ENCODE peak calls at places on chromosomes 12 and 14, in six cellular contexts. K is mucosa of descending colon, M is dorsolateral prefrontal cortex, A is fibroblast of pulmonary artery, D is tibial artery, S is thyroid gland. Z is an unnamed sample.
A peak's percentile ranks its signal among the peaks of the same experiment; 100 is the strongest.

GRCh38 chr14:100375273-100375962 is 52.3 kb downstream of the SLC25A47 start:
- DNase-seq in A (peak; percentile 97), M (peak; percentile 42), S (peak; percentile 64), K (peak; percentile 70), D (peak; percentile 78), Z (peak; percentile 86)

GRCh38 chr14:94292872-94293577 is at the start of gene SERPINA10:
- DNase-seq in A (no peak), D (no peak), S (no peak), M (no peak), K (no peak), Z (no peak)

GRCh38 chr14:52069617-52070431 is 965 bp upstream of the NID2 start:
- DNase-seq in K (no peak), M (no peak), A (peak; percentile 56), S (peak; percentile 42), D (no peak), Z (no peak)

GRCh38 chr14:95652171-95652570 is 34.1 kb upstream of the TCL1B start:
- DNase-seq in M (no peak), K (no peak), A (no peak), S (no peak), D (no peak), Z (no peak)

GRCh38 chr12:5914387-5915149 is 30.5 kb downstream of the ANO2 start:
- DNase-seq in K (no peak), S (no peak), M (no peak), A (no peak), D (no peak), Z (peak; percentile 11)

GRCh38 chr12:14322403-14322802 is 43.1 kb upstream of the ATF7IP start:
- DNase-seq in K (no peak), S (no peak), A (peak; percentile 16), D (no peak), M (no peak), Z (no peak)

GRCh38 chr12:68975811-68976210 is 42.8 kb upstream of the CPM start:
- DNase-seq in D (no peak), K (no peak), S (no peak), A (no peak), M (no peak), Z (no peak)

GRCh38 chr12:18275974-18276373 is 14.7 kb downstream of the PIK3C2G start:
- DNase-seq in M (no peak), S (no peak), A (no peak), K (no peak), D (no peak), Z (no peak)

GRCh38 chr12:3150308-3150670 is 73.1 kb downstream of the TSPAN9 start:
- DNase-seq in K (no peak), D (no peak), S (no peak), M (no peak), A (no peak), Z (no peak)

GRCh38 chr12:130351331-130351730 is 13.6 kb downstream of the PIWIL1 start:
- DNase-seq in A (no peak), D (no peak), M (no peak), K (no peak), S (no peak), Z (no peak)

GRCh38 chr14:98444077-98444476 is 827.9 kb downstream of the BCL11B start:
- DNase-seq in S (no peak), D (no peak), M (no peak), K (no peak), A (no peak), Z (no peak)

GRCh38 chr12:2191534-2192153 is 138.9 kb downstream of the CACNA1C start:
- DNase-seq in M (no peak), D (no peak), A (no peak), S (no peak), K (no peak), Z (no peak)

GRCh38 chr14:99468081-99468480 is 12.6 kb downstream of the SETD3 start:
- DNase-seq in S (no peak), D (no peak), M (no peak), K (peak; percentile 47), A (no peak), Z (no peak)

GRCh38 chr12:95516757-95517156 is 34.5 kb downstream of the USP44 start:
- DNase-seq in D (no peak), K (no peak), S (no peak), M (no peak), A (no peak), Z (no peak)

GRCh38 chr12:6341439-6342139 is at the start of gene TNFRSF1A:
- DNase-seq in S (peak; percentile 77), A (peak; percentile 92), K (peak; percentile 73), D (peak; percentile 85), M (no peak), Z (peak; percentile 78)

GRCh38 chr14:75515631-75515999 is 6.7 kb upstream of the BATF start:
- DNase-seq in S (no peak), A (no peak), K (no peak), M (no peak), D (no peak), Z (no peak)

GRCh38 chr12:108273217-108273616 is 65.9 kb downstream of the CMKLR1 start:
- DNase-seq in M (no peak), D (no peak), K (no peak), S (no peak), A (no peak), Z (no peak)

GRCh38 chr14:105137481-105138020 is 31.0 kb downstream of the JAG2 start:
- DNase-seq in M (no peak), K (no peak), D (peak; percentile 18), A (no peak), S (no peak), Z (no peak)

GRCh38 chr12:74906224-74906623 is 303.4 kb downstream of the KCNC2 start:
- DNase-seq in M (no peak), S (no peak), K (no peak), A (no peak), D (no peak), Z (no peak)
- TF ChIP-seq CTCF in M (no peak), S (no peak), K (no peak), A (no peak), D (no peak), Z (no peak)

GRCh38 chr14:54784060-54784459 is 118.6 kb downstream of the GCH1 start:
- DNase-seq in A (no peak), K (no peak), D (peak; percentile 30), M (no peak), S (no peak), Z (no peak)
- H3K4me3 ChIP-seq in A (no peak overlapping the region), K (no peak overlapping the region), D (no peak overlapping the region), M (no peak overlapping the region), S (no peak overlapping the region), Z (no peak overlapping the region)

GRCh38 chr14:31549817-31550216 is 11.4 kb upstream of the NUBPL start:
- DNase-seq in K (no peak), D (no peak), S (no peak), M (no peak), A (no peak), Z (no peak)

GRCh38 chr14:31541702-31542101 is 19.5 kb upstream of the NUBPL start:
- DNase-seq in M (no peak), S (no peak), D (no peak), K (no peak), A (no peak), Z (no peak)

GRCh38 chr14:31545328-31545727 is 15.9 kb upstream of the NUBPL start:
- DNase-seq in S (no peak), A (no peak), D (no peak), M (no peak), K (no peak), Z (no peak)

DNA sequence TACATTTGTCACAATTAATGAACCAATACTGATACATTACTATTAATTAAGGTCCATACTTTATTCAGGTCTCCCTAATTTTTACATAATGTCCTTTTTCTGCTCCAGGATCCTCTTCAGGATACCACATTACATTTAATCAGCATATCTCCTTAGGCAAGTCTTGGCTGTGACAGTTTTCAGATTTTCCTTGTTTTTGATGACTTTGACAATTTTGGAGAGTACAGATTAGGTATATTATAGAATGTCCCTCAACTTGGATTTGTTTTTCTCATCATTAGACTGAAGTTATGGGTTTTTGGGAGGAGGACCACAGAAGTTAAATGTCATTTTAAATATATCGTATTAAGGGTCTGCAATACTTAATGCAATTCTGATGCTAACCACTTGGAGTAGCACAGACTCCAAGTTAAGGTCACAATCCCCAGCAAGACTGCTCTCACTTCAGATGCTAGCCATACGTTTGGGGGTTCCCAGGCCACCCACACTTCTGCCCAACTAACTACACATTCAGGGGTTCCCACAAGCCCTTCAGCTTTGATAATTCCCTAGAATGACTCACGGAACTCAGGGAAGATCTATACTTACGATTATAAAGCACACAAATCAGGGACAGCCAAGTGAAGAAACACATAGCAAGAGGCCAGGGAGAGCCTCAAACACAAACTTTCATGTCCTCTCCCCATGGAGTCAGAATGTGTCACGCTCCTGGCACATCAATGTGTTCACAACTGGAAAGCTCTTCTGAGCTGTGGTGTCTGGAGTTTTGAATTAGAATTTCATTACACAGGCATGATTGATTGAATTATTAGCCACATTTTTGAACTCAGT is 17.0 kb upstream of the NUBPL start:
- DNase-seq in S (no peak), D (no peak), M (no peak), A (peak; percentile 32), K (no peak), Z (no peak)
- TF ChIP-seq CTCF in S (no peak), D (no peak), M (peak; percentile 36), A (peak; percentile 47), K (no peak), Z (no peak)

GRCh38 chr14:34172477-34173368 is 221.8 kb upstream of the EGLN3 start:
- DNase-seq in D (no peak), M (no peak), K (no peak), S (no peak), A (no peak), Z (no peak)

GRCh38 chr14:34172052-34172451 is 221.2 kb upstream of the EGLN3 start:
- DNase-seq in K (no peak), S (no peak), M (no peak), A (no peak), D (no peak), Z (no peak)

GRCh38 chr14:34174973-34175372 is 224.1 kb upstream of the EGLN3 start:
- DNase-seq in K (no peak), S (no peak), D (no peak), M (no peak), A (no peak), Z (no peak)

GRCh38 chr14:34173916-34174315 is 223.0 kb upstream of the EGLN3 start:
- DNase-seq in K (no peak), D (no peak), S (no peak), A (no peak), M (no peak), Z (no peak)

DNA sequence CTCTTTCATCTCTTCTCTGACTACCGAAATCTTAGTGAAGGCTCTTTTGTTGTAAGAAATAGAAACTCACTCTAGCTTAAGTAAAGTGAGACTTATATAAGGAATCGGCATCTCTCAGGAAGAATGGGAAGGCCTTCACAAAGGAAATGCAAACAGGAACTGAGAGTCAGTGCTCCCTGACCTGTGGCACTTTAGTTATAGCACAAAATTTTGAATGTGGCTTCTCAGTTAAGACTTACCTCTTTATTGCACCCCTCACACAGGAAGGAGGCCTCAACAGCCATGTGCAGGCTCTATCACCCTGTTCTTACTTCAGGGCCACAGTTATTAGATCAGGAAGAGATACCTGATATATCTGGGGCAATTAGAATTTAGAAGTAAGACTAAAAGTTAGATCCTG is 224.7 kb upstream of the EGLN3 start:
- DNase-seq in D (no peak), K (no peak), A (no peak), M (no peak), S (no peak), Z (no peak)
- H3K4me3 ChIP-seq in D (no peak overlapping the region), K (no peak overlapping the region), A (no peak overlapping the region), M (no peak overlapping the region), S (no peak overlapping the region), Z (no peak overlapping the region)

GRCh38 chr14:106442857-106443256 is 916.5 kb downstream of the TMEM121 start:
- DNase-seq in A (no peak), K (no peak), M (no peak), S (no peak), D (no peak), Z (no peak)
- TF ChIP-seq CTCF in A (no peak), K (no peak), M (no peak), S (no peak), D (no peak), Z (no peak)